ENCODE peak calls at places on chromosome 16, in five cellular contexts. K is breast epithelium, O is left ventricle myocardium inferior, Z is A549, R is psoas muscle. J is an unnamed sample.

GRCh38 chr16:10752843-10753523 is 9.3 kb downstream of the NUBP1 start:
- DNase-seq in O (peak), K (no peak), R (no peak), Z (no peak), J (no peak)

GRCh38 chr16:89953671-89954406 is 5.3 kb downstream of the DEF8 start:
- DNase-seq in O (no peak), K (no peak), R (no peak), Z (no peak), J (no peak)

GRCh38 chr16:72372082-72372615 is 200.2 kb upstream of the PMFBP1 start:
- DNase-seq in O (no peak), R (no peak), K (no peak), Z (no peak), J (no peak)

GRCh38 chr16:55661842-55662479 is 6.2 kb downstream of the SLC6A2 start:
- DNase-seq in Z (no peak), K (no peak), R (no peak), O (no peak), J (no peak)

GRCh38 chr16:55389426-55390073 is 65.5 kb downstream of the IRX6 start:
- DNase-seq in K (no peak), O (peak), R (peak), Z (no peak), J (no peak)

GRCh38 chr16:23304620-23305019 is 2.5 kb downstream of the SCNN1B start:
- DNase-seq in R (no peak), K (no peak), O (no peak), Z (no peak), J (no peak)

GRCh38 chr16:62832214-62832613 is 796.0 kb upstream of the CDH8 start:
- DNase-seq in Z (no peak), O (no peak), K (no peak), R (no peak), J (no peak)

GRCh38 chr16:50202926-50203624 is 50.0 kb downstream of the TENT4B start:
- DNase-seq in Z (peak), R (no peak), K (no peak), O (no peak), J (no peak)

GRCh38 chr16:21608647-21609328 is 9.4 kb downstream of the METTL9 start:
- DNase-seq in O (no peak), K (no peak), Z (no peak), R (no peak), J (no peak)

GRCh38 chr16:8258523-8258922 is 331.8 kb downstream of the TMEM114 start:
- DNase-seq in K (no peak), Z (no peak), R (no peak), O (no peak), J (no peak)

GRCh38 chr16:85301171-85301690 is 189.0 kb upstream of the CIBAR2 start:
- DNase-seq in K (no peak), R (no peak), Z (no peak), O (no peak), J (no peak)

GRCh38 chr16:48117217-48118105 is 38.3 kb downstream of the ABCC12 start:
- DNase-seq in K (no peak), Z (peak), O (peak), R (peak), J (no peak)

GRCh38 chr16:85735946-85736345 is 14.9 kb downstream of the C16orf74 start:
- DNase-seq in K (no peak), R (no peak), O (no peak), Z (no peak), J (no peak)

GRCh38 chr16:843771-844170 is 43.2 kb upstream of the GNG13 start:
- DNase-seq in R (peak), K (no peak), Z (no peak), O (no peak), J (no peak)

GRCh38 chr16:67555795-67556212 is 6.5 kb upstream of the CTCF start:
- DNase-seq in K (no peak), Z (no peak), R (no peak), O (no peak), J (no peak)

DNA sequence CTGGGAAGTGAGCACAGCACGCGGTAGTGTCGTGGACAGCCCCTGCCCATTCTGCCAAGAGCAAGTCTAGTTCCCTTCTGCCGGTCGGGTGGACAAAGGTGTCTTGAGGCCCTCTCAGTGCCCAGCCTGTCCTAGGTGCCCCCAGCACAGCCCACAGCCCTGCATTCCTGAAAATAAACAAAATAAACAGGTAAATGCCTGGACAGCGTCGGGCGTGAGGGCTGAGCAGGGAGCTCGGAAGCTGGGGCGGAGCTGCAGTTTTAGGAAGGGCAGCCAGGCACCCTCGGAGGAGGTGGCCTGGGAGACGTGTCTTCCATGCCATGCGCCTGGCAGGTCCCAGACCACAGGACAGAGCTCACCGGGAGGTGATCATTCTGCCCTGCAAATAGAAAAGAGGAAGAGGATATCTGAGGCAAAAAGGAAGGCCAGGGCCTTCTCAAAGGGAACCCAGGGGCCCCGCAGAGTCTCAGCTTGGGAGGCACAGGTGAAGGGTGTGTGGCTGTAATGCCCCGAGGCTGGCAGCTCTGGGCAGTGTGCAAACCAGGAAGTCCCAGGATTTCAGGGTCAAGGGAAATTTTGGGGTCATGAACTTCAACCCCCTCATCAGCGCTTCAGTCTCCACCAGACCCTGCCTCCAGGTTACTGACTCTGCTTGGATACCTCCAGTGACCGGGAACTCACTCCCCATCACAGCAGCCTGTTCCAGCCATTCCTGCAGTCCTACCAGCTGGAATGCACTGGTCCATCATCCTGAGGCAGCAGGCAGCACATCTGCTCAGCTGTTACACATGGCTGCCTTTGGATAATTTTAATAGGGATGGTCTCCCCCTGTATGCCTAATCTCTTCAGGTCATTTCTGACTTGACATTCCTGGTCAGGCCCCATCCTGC is 1.7 kb downstream of the ZNF469 start:
- DNase-seq in K (no peak), O (no peak), R (peak), Z (no peak), J (no peak)
- H3K4me3 ChIP-seq in K (peak), O (peak), R (peak), Z (peak), J (peak)

DNA sequence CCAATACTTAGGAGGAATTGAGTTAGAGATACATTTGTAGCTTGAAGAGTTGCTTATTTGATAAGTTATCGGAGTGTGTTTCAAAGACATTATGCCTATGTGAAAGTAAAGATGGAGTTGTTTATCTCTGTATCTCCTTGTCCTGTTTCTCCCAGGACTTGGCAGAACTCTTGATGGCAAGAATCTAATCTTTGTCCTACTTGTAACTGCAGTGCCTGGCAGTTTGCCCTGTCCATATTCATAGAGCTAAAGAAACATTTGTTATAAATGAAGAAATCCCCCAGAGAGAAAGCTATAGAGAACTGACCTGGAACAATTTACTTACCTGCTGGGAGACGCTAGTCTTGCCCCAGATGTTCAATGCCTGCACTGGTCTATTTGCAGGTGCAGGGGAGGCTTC is 410.2 kb upstream of the HSBP1 start:
- DNase-seq in K (no peak), O (no peak), Z (no peak), R (no peak), J (no peak)
- TF ChIP-seq CTCF in K (no peak), O (no peak), Z (no peak), R (no peak), J (no peak)

GRCh38 chr16:2749936-2750335 is 2.5 kb upstream of the SRRM2 start:
- DNase-seq in K (no peak), R (no peak), Z (no peak), O (no peak), J (no peak)
- H3K27ac ChIP-seq in K (no peak), R (no peak), Z (no peak), O (no peak), J (no peak)

GRCh38 chr16:2090819-2091721 is 43.3 kb downstream of the TSC2 start:
- DNase-seq in K (peak), Z (no peak), O (peak), R (peak), J (no peak)
- H3K4me3 ChIP-seq in K (no peak), Z (no peak), O (peak), R (peak), J (no peak)

GRCh38 chr16:13178318-13178717 is 276.9 kb downstream of the SHISA9 start:
- DNase-seq in K (no peak), R (no peak), Z (no peak), O (no peak), J (no peak)
- TF ChIP-seq CTCF in K (no peak), R (no peak), Z (no peak), O (no peak), J (no peak)